ENCODE peak calls at places on chromosomes 3 and 15, in eight cellular contexts. I is PC-3, W is PC-9, H is lower lobe of right lung, A is fibroblast of mammary gland, E is endothelial cell of umbilical vein, N is heart left ventricle, K is GM12865. T is an unnamed sample.

GRCh38 chr3:194543550-194543949 is 56.7 kb upstream of the ATP13A3 start:
- DNase-seq in K (no peak), I (no peak), N (no peak), W (peak; percentile 30), H (no peak), E (no peak), A (no peak), T (no peak)

GRCh38 chr15:39555885-39556284 is 25.0 kb upstream of the THBS1 start:
- DNase-seq in I (no peak), E (no peak), K (no peak), A (no peak), H (no peak), N (no peak), W (no peak), T (peak; percentile 33)

GRCh38 chr3:194575484-194576210 is 57.6 kb downstream of the TMEM44 start:
- DNase-seq in N (no peak), H (no peak), A (peak; percentile 96), K (no peak), W (no peak), I (peak; percentile 65), E (no peak), T (peak; percentile 99)

GRCh38 chr3:111895079-111895478 is 36.0 kb downstream of the PHLDB2 start:
- DNase-seq in K (no peak), I (peak; percentile 80), H (no peak), N (no peak), A (peak; percentile 74), E (peak; percentile 84), W (peak; percentile 63), T (peak; percentile 40)

GRCh38 chr3:5317572-5317971 is 130.1 kb downstream of the EDEM1 start:
- DNase-seq in A (peak; percentile 51), K (no peak), N (no peak), I (peak; percentile 9), W (no peak), E (no peak), H (no peak), T (no peak)

GRCh38 chr3:19399356-19399755 is 251.0 kb downstream of the KCNH8 start:
- DNase-seq in A (no peak), E (no peak), K (no peak), H (no peak), W (no peak), I (no peak), N (no peak), T (no peak)

GRCh38 chr3:38133209-38133556 is 3.7 kb downstream of the ACAA1 start:
- DNase-seq in W (no peak), A (no peak), E (no peak), I (no peak), K (no peak), H (no peak), N (no peak), T (no peak)

GRCh38 chr15:99059010-99059981 is 45.6 kb upstream of the SYNM start:
- DNase-seq in H (peak; percentile 76), E (peak; percentile 61), I (peak; percentile 81), A (peak; percentile 83), N (peak; percentile 86), K (peak; percentile 69), W (peak; percentile 49), T (peak; percentile 86)

GRCh38 chr15:38895326-38896282 is 331.0 kb upstream of the RASGRP1 start:
- DNase-seq in I (peak; percentile 58), K (no peak), H (no peak), W (no peak), N (no peak), A (peak; percentile 94), E (peak; percentile 68), T (peak; percentile 93)

GRCh38 chr15:90001062-90001682 is at the start of gene ZNF710:
- DNase-seq in N (peak; percentile 80), A (peak; percentile 65), H (peak; percentile 50), I (peak; percentile 48), K (peak; percentile 67), W (no peak), E (peak; percentile 51), T (peak; percentile 72)

GRCh38 chr3:72999971-73000370 is 3.4 kb downstream of the PPP4R2 start:
- DNase-seq in N (no peak), A (no peak), E (no peak), K (no peak), I (no peak), W (no peak), H (no peak), T (no peak)
- H3K4me3 ChIP-seq in N (peak overlapping the region; percentile 86), A (no peak overlapping the region), E (no peak overlapping the region), K (peak overlapping the region; percentile 98), I (peak overlapping the region; percentile 85), W (peak overlapping the region; percentile 65), H (peak overlapping the region; percentile 90), T (peak overlapping the region; percentile 86)

GRCh38 chr15:74489518-74490338 is 28.8 kb upstream of the UBL7 start:
- DNase-seq in H (peak; percentile 61), K (peak; percentile 88), A (peak; percentile 45), W (peak; percentile 48), I (peak; percentile 74), N (no peak), E (peak; percentile 44), T (peak; percentile 51)
- TF ChIP-seq CTCF in H (peak; percentile 67), K (peak; percentile 83), A (peak; percentile 64), W (peak; percentile 66), I (peak; percentile 73), N (peak; percentile 53), E (peak; percentile 44), T (peak; percentile 72)

DNA sequence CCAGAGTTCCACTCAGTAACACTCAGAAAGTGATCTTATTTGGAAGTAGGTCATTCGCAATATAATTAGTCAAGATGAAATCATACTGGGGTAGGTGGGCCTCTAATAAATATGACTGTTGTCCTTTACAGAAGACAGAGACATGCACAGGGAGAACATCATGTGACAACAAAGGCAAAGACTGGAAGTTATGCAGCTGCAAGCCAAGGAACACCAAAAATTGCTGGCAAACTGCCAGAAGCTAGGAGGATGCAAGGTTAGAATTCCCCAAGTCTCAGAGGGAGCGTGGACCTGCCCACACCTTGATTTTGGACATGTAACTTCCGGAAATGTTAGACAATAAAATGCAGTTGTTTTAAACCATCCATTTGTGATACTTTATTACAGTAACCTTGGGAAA is 471.5 kb upstream of the AGTR1 start:
- DNase-seq in I (peak; percentile 11), H (no peak), K (no peak), A (no peak), N (no peak), W (no peak), E (no peak), T (no peak)
- H3K4me3 ChIP-seq in I (no peak overlapping the region), H (no peak overlapping the region), K (no peak overlapping the region), A (no peak overlapping the region), N (no peak overlapping the region), W (no peak overlapping the region), E (no peak overlapping the region), T (no peak overlapping the region)

DNA sequence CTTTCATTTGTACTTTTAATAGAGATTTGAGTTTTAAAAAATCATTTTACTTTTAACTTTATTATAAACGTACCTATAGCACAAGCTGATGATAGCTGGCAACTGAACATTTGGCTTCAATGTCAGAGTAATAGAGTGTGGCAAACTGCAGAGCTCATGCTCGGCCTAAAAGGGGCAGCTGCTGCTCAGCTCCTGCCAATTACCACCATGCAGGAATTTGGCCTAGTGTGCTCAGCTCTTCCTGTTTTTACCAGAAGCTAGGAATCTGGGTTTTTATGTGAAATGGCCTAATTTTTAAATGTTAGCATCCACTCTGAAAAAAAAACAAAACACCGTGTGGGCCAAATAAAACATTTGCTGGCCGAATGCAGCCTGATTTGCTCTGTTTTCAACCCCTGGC is 1.8 kb downstream of the IFT122 start:
- DNase-seq in K (no peak), W (no peak), N (no peak), I (no peak), E (peak; percentile 90), A (peak; percentile 70), H (no peak), T (peak; percentile 71)
- TF ChIP-seq CTCF in K (no peak), W (no peak), N (no peak), I (no peak), E (no peak), A (peak; percentile 17), H (no peak), T (no peak)

GRCh38 chr3:69081583-69082262 is 1.6 kb upstream of the UBA3 start:
- DNase-seq in W (peak; percentile 67), E (peak; percentile 69), N (no peak), K (peak; percentile 58), H (no peak), I (peak; percentile 32), A (no peak), T (no peak)
- H3K4me3 ChIP-seq in W (no peak overlapping the region), E (no peak overlapping the region), N (no peak overlapping the region), K (peak overlapping the region; percentile 41), H (no peak overlapping the region), I (no peak overlapping the region), A (no peak overlapping the region), T (no peak overlapping the region)

GRCh38 chr3:133444071-133444774 is 44.4 kb downstream of the BFSP2 start:
- DNase-seq in H (no peak), W (peak; percentile 90), N (no peak), E (no peak), I (peak; percentile 91), K (peak; percentile 55), A (peak; percentile 38), T (peak; percentile 51)
- TF ChIP-seq CTCF in H (no peak), W (peak; percentile 52), N (no peak), E (no peak), I (peak; percentile 26), K (no peak), A (no peak), T (no peak)

GRCh38 chr3:10106919-10107318 is 1.1 kb downstream of the FANCD2OS start:
- DNase-seq in K (no peak), W (no peak), H (no peak), A (no peak), E (no peak), N (no peak), I (no peak), T (no peak)
- H3K4me3 ChIP-seq in K (no peak overlapping the region), W (no peak overlapping the region), H (no peak overlapping the region), A (no peak overlapping the region), E (no peak overlapping the region), N (no peak overlapping the region), I (no peak overlapping the region), T (no peak overlapping the region)

DNA sequence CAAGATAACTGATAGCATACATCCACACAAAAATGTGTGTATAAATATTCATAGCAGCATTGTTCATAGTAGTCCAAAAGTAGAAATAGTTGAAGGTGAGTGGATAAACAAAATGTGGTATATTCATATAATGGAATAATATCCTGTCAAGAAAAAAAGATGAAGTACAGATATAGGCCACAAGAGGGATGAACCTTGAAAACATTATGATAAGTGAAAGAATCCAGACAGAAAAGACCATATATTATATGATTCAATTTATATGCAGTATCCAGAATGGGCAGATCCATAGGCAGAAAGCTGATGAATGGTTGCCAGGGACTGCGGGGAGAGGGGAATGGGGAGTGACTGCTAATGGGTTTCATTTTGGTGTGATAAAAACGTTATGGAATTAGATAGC is 54.3 kb upstream of the TNIK start:
- DNase-seq in H (no peak), I (peak; percentile 33), A (no peak), N (no peak), E (no peak), W (no peak), K (no peak), T (no peak)
- TF ChIP-seq CTCF in H (no peak), I (peak; percentile 57), A (peak; percentile 19), N (no peak), E (no peak), W (peak; percentile 65), K (no peak), T (peak; percentile 29)

T was measured in fibroblast of the aortic adventitia.